ENCODE peak calls at places on chromosomes 4 and X, in four cellular contexts. One of them, this sample, is unnamed.

GRCh38 chrX:45344597-45344996 is 143.9 kb upstream of the DIPK2B start:
- DNase-seq in lower leg skin: no peak
- DNase-seq in AG09309: peak
- DNase-seq in lung: no peak
- DNase-seq in this sample: peak

GRCh38 chrX:53362439-53362838 is 60.0 kb downstream of the SMC1A start:
- DNase-seq in lower leg skin: no peak
- DNase-seq in lung: no peak
- DNase-seq in AG09309: no peak
- DNase-seq in this sample: no peak

GRCh38 chr4:113810906-113811305 is 49.4 kb upstream of the CAMK2D start:
- DNase-seq in lung: no peak
- DNase-seq in lower leg skin: no peak
- DNase-seq in AG09309: peak
- DNase-seq in this sample: peak

GRCh38 chr4:52142816-52143215 is 91.7 kb downstream of the SPATA18 start:
- DNase-seq in AG09309: no peak
- DNase-seq in lung: no peak
- DNase-seq in lower leg skin: no peak
- DNase-seq in this sample: no peak

GRCh38 chr4:95694411-95694810 is 145.5 kb upstream of the PDHA2 start:
- DNase-seq in lung: no peak
- DNase-seq in lower leg skin: no peak
- DNase-seq in AG09309: no peak
- DNase-seq in this sample: no peak

GRCh38 chr4:76836860-76837564 is 60.9 kb downstream of the SOWAHB start:
- DNase-seq in lung: no peak
- DNase-seq in AG09309: no peak
- DNase-seq in lower leg skin: no peak
- DNase-seq in this sample: no peak

GRCh38 chr4:165874799-165875371 is 1.8 kb downstream of the TLL1 start:
- DNase-seq in AG09309: no peak
- DNase-seq in lung: no peak
- DNase-seq in lower leg skin: peak
- DNase-seq in this sample: no peak

GRCh38 chr4:13530823-13531608 is 13.3 kb downstream of the NKX3-2 start:
- DNase-seq in lung: no peak
- DNase-seq in lower leg skin: peak
- DNase-seq in AG09309: no peak
- DNase-seq in this sample: no peak

GRCh38 chrX:11329016-11329415 is 35.8 kb downstream of the AMELX start:
- DNase-seq in lower leg skin: no peak
- DNase-seq in AG09309: peak
- DNase-seq in lung: no peak
- DNase-seq in this sample: peak

GRCh38 chr4:71498002-71498401 is 159.2 kb downstream of the SLC4A4 start:
- DNase-seq in lower leg skin: no peak
- DNase-seq in lung: no peak
- DNase-seq in AG09309: peak
- DNase-seq in this sample: no peak

GRCh38 chrX:25156323-25156722 is 140.6 kb upstream of the ARX start:
- DNase-seq in lower leg skin: no peak
- DNase-seq in lung: no peak
- DNase-seq in AG09309: no peak
- DNase-seq in this sample: peak

GRCh38 chr4:20252656-20253271 is 1.1 kb downstream of the SLIT2 start:
- DNase-seq in lung: peak
- DNase-seq in AG09309: no peak
- DNase-seq in lower leg skin: peak
- DNase-seq in this sample: peak

GRCh38 chr4:134465417-134465816 is 263.8 kb upstream of the PABPC4L start:
- DNase-seq in lung: no peak
- DNase-seq in AG09309: no peak
- DNase-seq in lower leg skin: no peak
- DNase-seq in this sample: no peak

GRCh38 chr4:159296061-159296460 is 193.2 kb downstream of the RAPGEF2 start:
- DNase-seq in lower leg skin: no peak
- DNase-seq in AG09309: no peak
- DNase-seq in lung: no peak
- DNase-seq in this sample: peak

GRCh38 chr4:74370912-74371311 is 6.0 kb downstream of the EREG start:
- DNase-seq in lower leg skin: no peak
- DNase-seq in lung: peak
- DNase-seq in AG09309: no peak
- DNase-seq in this sample: peak

GRCh38 chr4:110808371-110808878 is 185.5 kb upstream of the PITX2 start:
- DNase-seq in lung: no peak
- DNase-seq in AG09309: no peak
- DNase-seq in lower leg skin: no peak
- DNase-seq in this sample: peak

GRCh38 chr4:79935264-79935663 is 137.8 kb downstream of the ANTXR2 start:
- DNase-seq in lower leg skin: no peak
- DNase-seq in lung: no peak
- DNase-seq in AG09309: no peak
- DNase-seq in this sample: no peak

GRCh38 chrX:150551963-150552362 is 16.5 kb upstream of the MTM1 start:
- DNase-seq in lung: no peak
- DNase-seq in lower leg skin: no peak
- DNase-seq in AG09309: no peak
- DNase-seq in this sample: no peak

GRCh38 chr4:95693594-95693993 is 144.8 kb upstream of the UNC5C start:
- DNase-seq in AG09309: no peak
- DNase-seq in lower leg skin: no peak
- DNase-seq in lung: no peak
- DNase-seq in this sample: peak

GRCh38 chrX:14616876-14617275 is 87.5 kb downstream of the GLRA2 start:
- DNase-seq in AG09309: peak
- DNase-seq in lung: no peak
- DNase-seq in lower leg skin: no peak
- DNase-seq in this sample: no peak

GRCh38 chrX:100512471-100512870 is 72.3 kb upstream of the TNMD start:
- DNase-seq in lung: no peak
- DNase-seq in lower leg skin: no peak
- DNase-seq in AG09309: no peak
- DNase-seq in this sample: peak

GRCh38 chr4:10032625-10033024 is 11.3 kb upstream of the SLC2A9 start:
- DNase-seq in lower leg skin: no peak
- DNase-seq in AG09309: peak
- DNase-seq in lung: no peak
- DNase-seq in this sample: peak

GRCh38 chr4:43776371-43776770 is 672.2 kb downstream of the KCTD8 start:
- DNase-seq in lower leg skin: no peak
- DNase-seq in lung: no peak
- DNase-seq in AG09309: no peak
- DNase-seq in this sample: peak
- H3K4me3 ChIP-seq in lower leg skin: no peak
- H3K4me3 ChIP-seq in lung: no peak
- H3K4me3 ChIP-seq in AG09309: no peak
- H3K4me3 ChIP-seq in this sample: no peak

DNA sequence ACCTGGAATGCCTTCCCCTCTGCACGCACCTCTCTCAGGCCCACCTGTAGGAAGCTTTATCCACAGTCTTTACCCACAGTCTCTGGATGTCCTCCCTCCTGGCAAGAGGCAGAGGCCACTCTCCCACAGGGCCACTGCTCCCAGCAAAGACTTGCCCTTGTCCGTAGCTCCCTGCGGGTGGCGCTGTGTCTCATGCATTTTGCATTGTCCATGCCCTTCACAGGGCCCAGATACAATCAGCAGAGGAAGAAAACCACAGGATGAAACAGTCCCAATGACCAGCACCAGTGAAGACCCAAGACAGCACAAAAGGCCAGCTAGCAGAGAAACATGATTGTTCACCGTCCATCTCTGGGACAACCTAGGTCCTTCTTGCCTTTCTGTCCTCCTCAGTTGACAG is 2.1 kb upstream of the NSG1 start:
- DNase-seq in lower leg skin: no peak
- DNase-seq in AG09309: no peak
- DNase-seq in lung: no peak
- DNase-seq in this sample: peak
- TF ChIP-seq CTCF in lower leg skin: no peak
- TF ChIP-seq CTCF in AG09309: peak
- TF ChIP-seq CTCF in lung: no peak
- TF ChIP-seq CTCF in this sample: peak

GRCh38 chrX:17634542-17635207 is 102.6 kb upstream of the SCML1 start:
- DNase-seq in lung: no peak
- DNase-seq in AG09309: no peak
- DNase-seq in lower leg skin: no peak
- DNase-seq in this sample: no peak

GRCh38 chrX:17632942-17633341 is 104.4 kb upstream of the SCML1 start:
- DNase-seq in lung: no peak
- DNase-seq in lower leg skin: no peak
- DNase-seq in AG09309: no peak
- DNase-seq in this sample: peak

GRCh38 chrX:17637235-17637634 is 100.1 kb upstream of the SCML1 start:
- DNase-seq in AG09309: no peak
- DNase-seq in lung: no peak
- DNase-seq in lower leg skin: no peak
- DNase-seq in this sample: no peak

GRCh38 chrX:17633546-17633945 is 103.7 kb upstream of the SCML1 start:
- DNase-seq in AG09309: no peak
- DNase-seq in lung: no peak
- DNase-seq in lower leg skin: no peak
- DNase-seq in this sample: no peak

GRCh38 chrX:17635231-17635630 is 102.1 kb upstream of the SCML1 start:
- DNase-seq in lower leg skin: no peak
- DNase-seq in lung: no peak
- DNase-seq in AG09309: no peak
- DNase-seq in this sample: peak
- H3K4me3 ChIP-seq in lower leg skin: no peak
- H3K4me3 ChIP-seq in lung: no peak
- H3K4me3 ChIP-seq in AG09309: no peak
- H3K4me3 ChIP-seq in this sample: no peak

GRCh38 chr4:123659262-123659661 is 262.7 kb downstream of the SPRY1 start:
- DNase-seq in lower leg skin: no peak
- DNase-seq in lung: no peak
- DNase-seq in AG09309: no peak
- DNase-seq in this sample: no peak

GRCh38 chr4:123661080-123661737 is 264.6 kb downstream of the SPRY1 start:
- DNase-seq in AG09309: no peak
- DNase-seq in lower leg skin: no peak
- DNase-seq in lung: no peak
- DNase-seq in this sample: peak

GRCh38 chr4:123662827-123663226 is 266.2 kb downstream of the SPRY1 start:
- DNase-seq in lower leg skin: no peak
- DNase-seq in lung: no peak
- DNase-seq in AG09309: no peak
- DNase-seq in this sample: no peak

GRCh38 chr4:123659759-123660158 is 263.2 kb downstream of the SPRY1 start:
- DNase-seq in lower leg skin: no peak
- DNase-seq in AG09309: no peak
- DNase-seq in lung: no peak
- DNase-seq in this sample: peak
- TF ChIP-seq CTCF in lower leg skin: no peak
- TF ChIP-seq CTCF in AG09309: peak
- TF ChIP-seq CTCF in lung: no peak
- TF ChIP-seq CTCF in this sample: peak

GRCh38 chr4:111812760-111813159 is 332.5 kb upstream of the FAM241A start:
- DNase-seq in AG09309: no peak
- DNase-seq in lung: no peak
- DNase-seq in lower leg skin: no peak
- DNase-seq in this sample: no peak
- H3K4me3 ChIP-seq in AG09309: no peak
- H3K4me3 ChIP-seq in lung: no peak
- H3K4me3 ChIP-seq in lower leg skin: no peak
- H3K4me3 ChIP-seq in this sample: no peak

This sample was measured in choroid plexus epithelial cell.